ENCODE peak calls at places on chromosomes 3 and 15, in eight cellular contexts. Z is SK-MEL-5; D is glutamatergic neuron; P is tibial artery; G is AG10803; E is RWPE1; Q is stimulated activated CD4-positive, alpha-beta T cell treated with anti-CD3 and anti-CD28 coated beads, Interleukin-2, amount 100 ng/mL, for 24 hours; B is naive B cell. T is an unnamed sample.

GRCh38 chr3:84165278-84165677 is 793.5 kb upstream of the CADM2 start:
- DNase-seq in Z (no peak), D (no peak), P (no peak), G (no peak), E (no peak), Q (no peak), B (no peak), T (no peak)

GRCh38 chr3:144053121-144053520 is 81.5 kb downstream of the DIPK2A start:
- DNase-seq in Z (no peak), D (no peak), P (no peak), G (peak; percentile 63), E (peak; percentile 55), Q (no peak), B (no peak), T (no peak)

GRCh38 chr15:39680868-39681267 is 100.0 kb downstream of the THBS1 start:
- DNase-seq in Z (no peak), D (no peak), P (no peak), G (peak; percentile 98), E (no peak), Q (no peak), B (no peak), T (no peak)

GRCh38 chr3:10548997-10549396 is 43.6 kb upstream of the ATP2B2 start:
- DNase-seq in Z (no peak), D (no peak), P (no peak), G (no peak), E (no peak), Q (peak; percentile 5), B (no peak), T (no peak)

GRCh38 chr3:53346514-53346913 is 829 bp downstream of the DCP1A start:
- DNase-seq in Z (peak; percentile 44), D (peak; percentile 25), P (no peak), G (no peak), E (no peak), Q (no peak), B (no peak), T (no peak)

GRCh38 chr3:8575364-8576104 is 69.1 kb downstream of the SSUH2 start:
- DNase-seq in Z (no peak), D (no peak), P (no peak), G (no peak), E (no peak), Q (no peak), B (no peak), T (no peak)

GRCh38 chr15:41921167-41921566 is 27.3 kb upstream of the SPTBN5 start:
- DNase-seq in Z (no peak), D (no peak), P (no peak), G (no peak), E (no peak), Q (no peak), B (no peak), T (no peak)

GRCh38 chr15:58453931-58454793 is 22.4 kb downstream of the LIPC start:
- DNase-seq in Z (peak; percentile 88), D (no peak), P (no peak), G (no peak), E (no peak), Q (peak; percentile 55), B (no peak), T (no peak)

GRCh38 chr3:22089284-22089683 is 338.3 kb upstream of the ZNF385D start:
- DNase-seq in Z (peak; percentile 46), D (peak; percentile 27), P (no peak), G (no peak), E (peak; percentile 1), Q (no peak), B (no peak), T (no peak)

GRCh38 chr3:123949606-123950005 is 11.4 kb downstream of the CCDC14 start:
- DNase-seq in Z (no peak), D (no peak), P (no peak), G (peak; percentile 85), E (no peak), Q (no peak), B (no peak), T (no peak)

GRCh38 chr3:138187296-138188012 is at the start of gene ARMC8:
- DNase-seq in Z (peak; percentile 44), D (peak; percentile 70), P (peak; percentile 44), G (peak; percentile 54), E (peak; percentile 64), Q (peak; percentile 42), B (no peak), T (peak; percentile 72)

GRCh38 chr15:101458908-101459578 is 30.5 kb downstream of the PCSK6 start:
- DNase-seq in Z (no peak), D (no peak), P (no peak), G (peak; percentile 38), E (no peak), Q (no peak), B (no peak), T (no peak)

GRCh38 chr3:184741798-184742675 is 30.2 kb upstream of the MAGEF1 start:
- DNase-seq in Z (no peak), D (no peak), P (no peak), G (no peak), E (no peak), Q (no peak), B (no peak), T (no peak)

GRCh38 chr3:14147063-14147435 is 22.2 kb downstream of the TMEM43 start:
- DNase-seq in Z (no peak), D (no peak), P (no peak), G (no peak), E (no peak), Q (no peak), B (no peak), T (no peak)

GRCh38 chr3:189457666-189458065 is 173.5 kb upstream of the TP63 start:
- DNase-seq in Z (no peak), D (no peak), P (no peak), G (no peak), E (no peak), Q (no peak), B (no peak), T (no peak)

GRCh38 chr3:196792771-196793170 is 53.1 kb downstream of the PAK2 start:
- DNase-seq in Z (no peak), D (no peak), P (peak; percentile 28), G (peak; percentile 16), E (peak; percentile 20), Q (no peak), B (no peak), T (no peak)

GRCh38 chr3:147377412-147378185 is 28.7 kb downstream of the ZIC4 start:
- DNase-seq in Z (no peak), D (no peak), P (no peak), G (no peak), E (no peak), Q (no peak), B (no peak), T (no peak)

GRCh38 chr15:64930778-64931240 is 19.1 kb downstream of the ANKDD1A start:
- DNase-seq in Z (no peak), D (no peak), P (no peak), G (peak; percentile 16), E (no peak), Q (no peak), B (no peak), T (no peak)

GRCh38 chr3:178263236-178263916 is 272.9 kb upstream of the KCNMB2 start:
- DNase-seq in Z (no peak), D (no peak), P (no peak), G (no peak), E (no peak), Q (no peak), B (no peak), T (no peak)

GRCh38 chr3:184229424-184230080 is at the start of gene VWA5B2:
- DNase-seq in Z (peak; percentile 64), D (peak; percentile 85), P (no peak), G (peak; percentile 8), E (peak; percentile 66), Q (peak; percentile 76), B (peak; percentile 82), T (peak; percentile 77)

GRCh38 chr15:91348812-91349500 is 248.9 kb downstream of the SV2B start:
- DNase-seq in Z (no peak), D (no peak), P (no peak), G (peak; percentile 65), E (no peak), Q (no peak), B (no peak), T (no peak)

GRCh38 chr15:54659668-54660067 is 537.1 kb downstream of the RSL24D1 start:
- DNase-seq in Z (no peak), D (no peak), P (no peak), G (no peak), E (no peak), Q (no peak), B (no peak), T (no peak)

GRCh38 chr15:60325905-60326304 is 71.9 kb downstream of the ANXA2 start:
- DNase-seq in Z (no peak), D (no peak), P (no peak), G (no peak), E (no peak), Q (no peak), B (no peak), T (no peak)

GRCh38 chr3:37726445-37727000 is 135.2 kb upstream of the CTDSPL start:
- DNase-seq in Z (no peak), D (no peak), P (peak; percentile 54), G (no peak), E (no peak), Q (no peak), B (no peak), T (peak; percentile 36)

GRCh38 chr15:47422901-47423300 is 294.4 kb upstream of the SEMA6D start:
- DNase-seq in Z (peak; percentile 38), D (no peak), P (no peak), G (no peak), E (peak; percentile 6), Q (no peak), B (no peak), T (no peak)

GRCh38 chr3:11844891-11845290 is 1.8 kb downstream of the TAMM41 start:
- DNase-seq in Z (no peak), D (no peak), P (no peak), G (no peak), E (no peak), Q (no peak), B (no peak), T (no peak)

GRCh38 chr3:105429034-105429762 is 62.5 kb downstream of the ALCAM start:
- DNase-seq in Z (no peak), D (no peak), P (no peak), G (no peak), E (no peak), Q (no peak), B (no peak), T (no peak)

GRCh38 chr3:128068156-128068620 is 16.0 kb downstream of the SEC61A1 start:
- DNase-seq in Z (peak; percentile 74), D (no peak), P (no peak), G (peak; percentile 51), E (peak; percentile 43), Q (no peak), B (peak; percentile 33), T (no peak)

GRCh38 chr3:66618066-66618465 is 117.2 kb upstream of the LRIG1 start:
- DNase-seq in Z (no peak), D (no peak), P (no peak), G (peak; percentile 54), E (no peak), Q (no peak), B (no peak), T (no peak)

T was measured in left ventricle myocardium superior.